ENCODE peak calls at places on chromosomes 13 and 19, in four cellular contexts. H is NCI-H2081, F is OCI-LY7, V is IMR-90. K is an unnamed sample.

GRCh38 chr13:97165527-97166425 is 56.4 kb upstream of the MBNL2 start:
- DNase-seq in V (no peak), H (no peak), F (no peak), K (no peak)

GRCh38 chr19:1942934-1943555 is 2.1 kb downstream of the CSNK1G2 start:
- DNase-seq in F (peak; percentile 37), H (no peak), V (no peak), K (no peak)

GRCh38 chr13:33799950-33800592 is 17.9 kb upstream of the RFC3 start:
- DNase-seq in H (peak; percentile 17), F (peak; percentile 76), V (peak; percentile 46), K (peak; percentile 18)

GRCh38 chr19:6064016-6064702 is 46.1 kb downstream of the RFX2 start:
- DNase-seq in H (no peak), F (no peak), V (no peak), K (no peak)

GRCh38 chr19:21115430-21115829 is 26.4 kb upstream of the ZNF431 start:
- DNase-seq in V (no peak), H (no peak), F (no peak), K (no peak)

GRCh38 chr13:61874970-61875579 is 459.4 kb upstream of the PCDH20 start:
- DNase-seq in F (no peak), H (no peak), V (no peak), K (no peak)

GRCh38 chr13:42152495-42152894 is 104.0 kb downstream of the DGKH start:
- DNase-seq in H (no peak), V (no peak), F (no peak), K (no peak)

GRCh38 chr19:47109541-47110375 is 3.8 kb downstream of the ZC3H4 start:
- DNase-seq in V (peak; percentile 49), H (no peak), F (peak; percentile 56), K (no peak)

GRCh38 chr13:43905435-43906031 is 25.8 kb downstream of the LACC1 start:
- DNase-seq in V (peak; percentile 77), H (peak; percentile 52), F (peak; percentile 74), K (peak; percentile 28)

GRCh38 chr19:46639356-46640061 is 3.5 kb upstream of the GNG8 start:
- DNase-seq in F (no peak), V (peak; percentile 58), H (no peak), K (peak; percentile 55)

GRCh38 chr13:65803706-65804392 is 1426.3 kb downstream of the PCDH9 start:
- DNase-seq in H (no peak), V (no peak), F (no peak), K (no peak)

GRCh38 chr19:44948237-44948636 is 2.4 kb downstream of the APOC2 start:
- DNase-seq in F (no peak), V (no peak), H (no peak), K (no peak)

GRCh38 chr13:49374585-49375290 is 69.1 kb downstream of the CAB39L start:
- DNase-seq in V (peak; percentile 87), H (no peak), F (peak; percentile 23), K (peak; percentile 10)

GRCh38 chr19:5329141-5329540 is 11.5 kb downstream of the PTPRS start:
- DNase-seq in V (no peak), H (no peak), F (no peak), K (no peak)

GRCh38 chr13:103325675-103326074 is 259.5 kb upstream of the SLC10A2 start:
- DNase-seq in F (no peak), V (no peak), H (no peak), K (no peak)

GRCh38 chr19:11798391-11799296 is at the start of gene ZNF491:
- DNase-seq in F (peak; percentile 94), V (peak; percentile 87), H (peak; percentile 89), K (peak; percentile 96)

GRCh38 chr13:42814868-42815267 is 33.5 kb downstream of the FAM216B start:
- DNase-seq in H (no peak), F (no peak), V (peak; percentile 94), K (peak; percentile 22)

GRCh38 chr19:2043864-2044708 is 7.0 kb downstream of the MKNK2 start:
- DNase-seq in H (no peak), F (peak; percentile 46), V (no peak), K (no peak)

GRCh38 chr13:74891610-74892009 is 590.4 kb downstream of the TBC1D4 start:
- DNase-seq in V (peak; percentile 29), F (no peak), H (no peak), K (no peak)

GRCh38 chr13:96112936-96113335 is 23.0 kb downstream of the HS6ST3 start:
- DNase-seq in V (no peak), H (no peak), F (no peak), K (no peak)

GRCh38 chr19:33150852-33151518 is 19.1 kb downstream of the WDR88 start:
- DNase-seq in H (no peak), F (no peak), V (no peak), K (no peak)

GRCh38 chr19:57351867-57352266 is 796 bp downstream of the ZNF304 start:
- DNase-seq in H (no peak), F (no peak), V (peak; percentile 4), K (no peak)

GRCh38 chr13:30925429-30925828 is 7.0 kb upstream of the TEX26 start:
- DNase-seq in F (no peak), V (no peak), H (no peak), K (no peak)

GRCh38 chr19:40689339-40690049 is 957 bp downstream of the NUMBL start:
- DNase-seq in V (no peak), H (no peak), F (no peak), K (no peak)

GRCh38 chr19:13069415-13070369 is 33.0 kb downstream of the LYL1 start:
- DNase-seq in H (no peak), V (no peak), F (no peak), K (no peak)

GRCh38 chr19:46288896-46289588 is 7.8 kb upstream of the HIF3A start:
- DNase-seq in F (no peak), H (no peak), V (peak; percentile 82), K (peak; percentile 48)